ENCODE peak calls at places on chromosomes 2 and 18, in six cellular contexts. X, C, T, O, Y and B are unnamed samples.

GRCh38 chr2:233351423-233351822 is 2.9 kb upstream of the DGKD start:
- DNase-seq in X (no peak), C (no peak), T (peak), O (no peak), Y (no peak), B (no peak)

GRCh38 chr2:126784636-126785035 is 114.1 kb upstream of the TEX51 start:
- DNase-seq in X (no peak), C (no peak), T (no peak), O (no peak), Y (no peak), B (no peak)

GRCh38 chr2:30798536-30798991 is 8.7 kb downstream of the CAPN13 start:
- DNase-seq in X (no peak), C (no peak), T (no peak), O (no peak), Y (no peak), B (no peak)

GRCh38 chr2:11290211-11290610 is 54.2 kb downstream of the ROCK2 start:
- DNase-seq in X (no peak), C (no peak), T (no peak), O (no peak), Y (no peak), B (no peak)

GRCh38 chr2:48001498-48001897 is 95.2 kb upstream of the FBXO11 start:
- DNase-seq in X (no peak), C (no peak), T (no peak), O (no peak), Y (no peak), B (no peak)

GRCh38 chr2:98058191-98058975 is 28.6 kb upstream of the VWA3B start:
- DNase-seq in X (no peak), C (no peak), T (no peak), O (no peak), Y (no peak), B (no peak)

GRCh38 chr2:196677404-196677803 is 37.9 kb downstream of the CCDC150 start:
- DNase-seq in X (peak), C (no peak), T (no peak), O (no peak), Y (no peak), B (peak)

GRCh38 chr18:74183110-74183509 is 34.8 kb downstream of the TIMM21 start:
- DNase-seq in X (no peak), C (no peak), T (no peak), O (no peak), Y (no peak), B (peak)

GRCh38 chr2:138536302-138536701 is 34.7 kb downstream of the SPOPL start:
- DNase-seq in X (no peak), C (no peak), T (no peak), O (no peak), Y (no peak), B (no peak)

GRCh38 chr2:166148811-166149400 is 21.1 kb upstream of the SCN1A start:
- DNase-seq in X (no peak), C (no peak), T (no peak), O (no peak), Y (no peak), B (no peak)

GRCh38 chr2:234699456-234699855 is 202.6 kb upstream of the ARL4C start:
- DNase-seq in X (no peak), C (no peak), T (no peak), O (no peak), Y (no peak), B (no peak)

GRCh38 chr18:3722662-3723433 is 272.9 kb downstream of the TGIF1 start:
- DNase-seq in X (no peak), C (no peak), T (no peak), O (no peak), Y (peak), B (no peak)

GRCh38 chr18:21115519-21116411 is 4.2 kb upstream of the ROCK1 start:
- DNase-seq in X (no peak), C (no peak), T (no peak), O (no peak), Y (no peak), B (no peak)

GRCh38 chr2:15049096-15049993 is 416.8 kb downstream of the LRATD1 start:
- DNase-seq in X (no peak), C (no peak), T (no peak), O (no peak), Y (no peak), B (no peak)

GRCh38 chr2:64137567-64137966 is 6.7 kb downstream of the PELI1 start:
- DNase-seq in X (no peak), C (no peak), T (no peak), O (peak), Y (no peak), B (no peak)

DNA sequence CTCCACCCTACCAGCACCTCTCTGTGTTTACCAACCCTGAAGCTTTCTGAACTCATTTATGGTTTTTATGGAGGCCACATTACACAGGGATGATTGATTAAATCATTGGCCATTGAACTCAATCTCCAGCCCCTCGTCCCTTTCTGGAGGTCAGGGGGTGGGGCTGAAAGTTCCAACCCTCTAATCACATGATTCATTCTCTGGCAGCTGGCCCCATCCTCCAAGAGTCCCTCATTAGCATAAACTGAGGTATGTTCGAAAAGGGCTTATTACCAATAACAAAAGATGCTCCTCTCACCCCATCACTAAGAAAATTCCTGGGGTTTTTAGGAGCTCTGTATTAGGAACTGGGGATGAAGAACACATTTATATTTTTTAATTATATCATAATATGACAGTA is 92.3 kb downstream of the DIS3L2 start:
- DNase-seq in X (no peak), C (no peak), T (no peak), O (no peak), Y (no peak), B (no peak)
- TF ChIP-seq JUND in X (no peak), C (no peak), T (no peak), O (no peak), Y (no peak), B (no peak)

GRCh38 chr2:159695798-159696448 is 16.4 kb upstream of the MARCHF7 start:
- DNase-seq in X (no peak), C (no peak), T (no peak), O (no peak), Y (no peak), B (no peak)
- TF ChIP-seq JUND in X (no peak), C (no peak), T (no peak), O (no peak), Y (no peak), B (no peak)

DNA sequence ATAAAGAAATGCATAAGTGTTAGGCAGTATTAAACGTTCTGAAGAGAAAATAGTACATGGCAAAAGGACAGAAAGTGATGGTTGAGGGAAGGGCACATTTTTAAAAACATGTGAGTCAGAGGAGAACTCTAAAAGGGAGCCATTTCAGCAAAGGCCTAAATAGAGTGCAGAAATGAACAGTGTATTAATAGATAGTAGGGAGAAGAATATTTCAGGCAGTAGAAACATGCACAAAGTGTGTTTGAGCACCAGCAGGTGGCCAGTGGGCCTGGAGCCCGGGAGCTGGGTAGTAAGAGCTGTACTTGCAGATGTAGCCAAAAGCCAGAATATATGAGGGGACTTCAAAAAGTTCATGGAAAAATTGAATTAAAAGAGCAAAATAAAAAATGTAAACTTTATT is 288.1 kb upstream of the FIGN start:
- DNase-seq in X (no peak), C (no peak), T (no peak), O (no peak), Y (no peak), B (no peak)
- TF ChIP-seq JUND in X (no peak), C (no peak), T (no peak), O (no peak), Y (no peak), B (no peak)

GRCh38 chr2:207531024-207531411 is 1.3 kb downstream of the CREB1 start:
- DNase-seq in X (peak), C (no peak), T (no peak), O (no peak), Y (no peak), B (no peak)

GRCh38 chr2:207529330-207530159 is at the start of gene CREB1:
- DNase-seq in X (peak), C (peak), T (peak), O (peak), Y (peak), B (peak)

GRCh38 chr2:207532676-207533075 is 2.9 kb downstream of the CREB1 start:
- DNase-seq in X (no peak), C (no peak), T (no peak), O (no peak), Y (no peak), B (no peak)

GRCh38 chr2:207530160-207531023 is 630 bp downstream of the CREB1 start:
- DNase-seq in X (peak), C (no peak), T (no peak), O (peak), Y (peak), B (peak)

GRCh38 chr2:207528980-207529329 is 807 bp upstream of the CREB1 start:
- DNase-seq in X (no peak), C (no peak), T (no peak), O (peak), Y (peak), B (peak)
- TF ChIP-seq JUND in X (no peak), C (no peak), T (no peak), O (no peak), Y (no peak), B (no peak)